ENCODE peak calls at places on chromosome 17, in nine cellular contexts. A, Z, W, S, Q, J, T, X and B are unnamed samples.

GRCh38 chr17:12222392-12222791 is 201.7 kb downstream of the MAP2K4 start:
- DNase-seq in A (no peak), Z (no peak), W (no peak), S (no peak), Q (no peak), J (no peak), T (no peak), X (no peak), B (no peak)

GRCh38 chr17:35766903-35767510 is 6.3 kb downstream of the C17orf50 start:
- DNase-seq in A (no peak), Z (no peak), W (no peak), S (peak; percentile 85), Q (no peak), J (peak; percentile 33), T (peak; percentile 67), X (peak; percentile 16), B (peak; percentile 71)

GRCh38 chr17:29825604-29826003 is 104.4 kb downstream of the SSH2 start:
- DNase-seq in A (no peak), Z (peak; percentile 44), W (no peak), S (no peak), Q (no peak), J (no peak), T (no peak), X (no peak), B (no peak)

GRCh38 chr17:81342062-81342699 is 47.1 kb upstream of the SLC38A10 start:
- DNase-seq in A (no peak), Z (no peak), W (no peak), S (no peak), Q (no peak), J (no peak), T (peak; percentile 34), X (no peak), B (peak; percentile 50)

GRCh38 chr17:73519011-73519410 is 125.2 kb downstream of the SDK2 start:
- DNase-seq in A (no peak), Z (no peak), W (no peak), S (no peak), Q (no peak), J (no peak), T (no peak), X (peak; percentile 61), B (no peak)

GRCh38 chr17:62627219-62627903 is at the start of gene MRC2:
- DNase-seq in A (peak; percentile 86), Z (no peak), W (peak; percentile 68), S (peak; percentile 86), Q (peak; percentile 83), J (no peak), T (peak; percentile 76), X (peak; percentile 83), B (peak; percentile 89)

GRCh38 chr17:78301821-78302213 is 58.1 kb downstream of the SOCS3 start:
- DNase-seq in A (no peak), Z (no peak), W (no peak), S (no peak), Q (no peak), J (no peak), T (no peak), X (no peak), B (no peak)

GRCh38 chr17:6101706-6102105 is 31.5 kb downstream of the WSCD1 start:
- DNase-seq in A (no peak), Z (no peak), W (no peak), S (no peak), Q (no peak), J (no peak), T (no peak), X (no peak), B (no peak)

GRCh38 chr17:51853857-51854256 is 304.7 kb downstream of the CA10 start:
- DNase-seq in A (no peak), Z (no peak), W (no peak), S (no peak), Q (no peak), J (no peak), T (no peak), X (no peak), B (no peak)

GRCh38 chr17:49548506-49549310 is 27.0 kb upstream of the NXPH3 start:
- DNase-seq in A (no peak), Z (no peak), W (no peak), S (peak; percentile 64), Q (peak; percentile 73), J (peak; percentile 91), T (peak; percentile 55), X (no peak), B (peak; percentile 65)

GRCh38 chr17:38867179-38867994 is 2.5 kb upstream of the LASP1 start:
- DNase-seq in A (peak; percentile 80), Z (peak; percentile 68), W (peak; percentile 74), S (peak; percentile 63), Q (peak; percentile 83), J (peak; percentile 50), T (peak; percentile 85), X (no peak), B (peak; percentile 76)

GRCh38 chr17:50466371-50467113 is 2.1 kb downstream of the CHAD start:
- DNase-seq in A (peak; percentile 53), Z (no peak), W (no peak), S (no peak), Q (no peak), J (no peak), T (no peak), X (peak; percentile 50), B (no peak)

GRCh38 chr17:39812466-39812865 is 51.6 kb downstream of the IKZF3 start:
- DNase-seq in A (no peak), Z (no peak), W (no peak), S (no peak), Q (no peak), J (no peak), T (no peak), X (no peak), B (no peak)

GRCh38 chr17:31533546-31534155 is 142.2 kb downstream of the RAB11FIP4 start:
- DNase-seq in A (no peak), Z (no peak), W (no peak), S (peak; percentile 79), Q (peak; percentile 66), J (peak; percentile 62), T (peak; percentile 78), X (no peak), B (peak; percentile 71)

GRCh38 chr17:75113798-75114551 is 4.2 kb downstream of the ARMC7 start:
- DNase-seq in A (peak; percentile 95), Z (peak; percentile 72), W (peak; percentile 93), S (peak; percentile 92), Q (peak; percentile 91), J (peak; percentile 91), T (peak; percentile 95), X (peak; percentile 87), B (peak; percentile 94)

GRCh38 chr17:37106049-37106448 is 157.3 kb downstream of the AATF start:
- DNase-seq in A (no peak), Z (no peak), W (no peak), S (no peak), Q (no peak), J (no peak), T (no peak), X (no peak), B (no peak)

GRCh38 chr17:49191407-49191916 is 18.9 kb downstream of the GNGT2 start:
- DNase-seq in A (no peak), Z (no peak), W (no peak), S (no peak), Q (no peak), J (no peak), T (no peak), X (no peak), B (peak; percentile 71)

GRCh38 chr17:81097134-81097942 is 62.4 kb downstream of the BAIAP2 start:
- DNase-seq in A (peak; percentile 93), Z (peak; percentile 52), W (peak; percentile 71), S (peak; percentile 84), Q (peak; percentile 92), J (peak; percentile 86), T (peak; percentile 78), X (peak; percentile 90), B (peak; percentile 87)

GRCh38 chr17:78862073-78863023 is 21.7 kb upstream of the USP36 start:
- DNase-seq in A (peak; percentile 96), Z (peak; percentile 90), W (peak; percentile 75), S (peak; percentile 87), Q (no peak), J (no peak), T (peak; percentile 97), X (peak; percentile 87), B (peak; percentile 98)

GRCh38 chr17:11302395-11302932 is 61.5 kb downstream of the SHISA6 start:
- DNase-seq in A (no peak), Z (no peak), W (no peak), S (no peak), Q (no peak), J (no peak), T (no peak), X (no peak), B (no peak)

GRCh38 chr17:9726291-9726690 is 65.1 kb downstream of the DHRS7C start:
- DNase-seq in A (no peak), Z (no peak), W (no peak), S (no peak), Q (peak; percentile 5), J (no peak), T (no peak), X (no peak), B (no peak)

DNA sequence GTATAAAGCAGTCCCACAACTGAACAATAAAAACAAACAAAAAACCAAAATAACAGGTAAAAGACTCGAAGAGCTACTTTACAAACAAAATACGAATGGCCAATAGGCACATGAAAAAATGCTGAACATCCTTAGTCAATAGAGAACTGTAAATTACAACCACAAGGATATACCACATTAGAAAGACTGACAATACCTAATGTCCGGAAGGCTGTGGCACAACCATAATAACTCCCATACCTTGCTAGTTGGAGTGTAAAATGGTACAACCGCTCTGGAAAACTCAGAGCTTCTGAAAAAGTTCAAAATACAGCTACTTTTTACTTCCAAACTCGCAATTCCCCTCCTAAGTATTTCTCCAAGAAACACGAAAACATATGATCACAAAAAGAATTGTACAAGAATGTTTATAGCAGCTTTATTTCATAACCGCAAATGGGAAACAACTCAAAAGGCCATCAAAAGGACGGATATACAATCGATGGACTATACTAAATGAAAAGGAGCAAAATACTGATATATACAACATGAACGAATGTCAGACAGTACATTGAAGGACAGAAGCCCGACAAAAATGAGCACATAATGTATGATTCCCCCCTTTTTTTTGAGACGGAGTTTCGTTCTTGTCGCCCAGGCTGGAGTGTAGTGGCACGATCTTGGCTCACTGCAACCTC is 2.3 kb downstream of the TP53 start:
- DNase-seq in A (no peak), Z (no peak), W (no peak), S (no peak), Q (no peak), J (no peak), T (peak; percentile 3), X (no peak), B (no peak)
- H3K4me3 ChIP-seq in A (peak overlapping the region; percentile 92), Z (peak overlapping the region; percentile 99), W (no peak overlapping the region), S (peak overlapping the region; percentile 77), Q (peak overlapping the region; percentile 75), J (peak overlapping the region; percentile 96), T (peak overlapping the region; percentile 86), X (peak overlapping the region; percentile 96), B (peak overlapping the region; percentile 96)

GRCh38 chr17:28720247-28720996 is 637 bp downstream of the RPL23A start:
- DNase-seq in A (no peak), Z (no peak), W (no peak), S (no peak), Q (no peak), J (no peak), T (no peak), X (no peak), B (no peak)
- TF ChIP-seq CTCF in A (peak; percentile 6), Z (no peak), W (no peak), S (no peak), Q (peak; percentile 41), J (no peak), T (no peak), X (no peak), B (peak; percentile 12)

GRCh38 chr17:21251611-21252010 is 1.6 kb downstream of the NATD1 start:
- DNase-seq in A (no peak), Z (no peak), W (no peak), S (no peak), Q (no peak), J (no peak), T (no peak), X (no peak), B (no peak)
- H3K4me3 ChIP-seq in A (no peak overlapping the region), Z (no peak overlapping the region), W (no peak overlapping the region), S (no peak overlapping the region), Q (no peak overlapping the region), J (no peak overlapping the region), T (peak overlapping the region; percentile 74), X (peak overlapping the region; percentile 49), B (no peak overlapping the region)

GRCh38 chr17:80006339-80006720 is 29.3 kb downstream of the TBC1D16 start:
- DNase-seq in A (no peak), Z (no peak), W (no peak), S (no peak), Q (no peak), J (no peak), T (no peak), X (peak; percentile 39), B (no peak)
- TF ChIP-seq CTCF in A (no peak), Z (no peak), W (no peak), S (no peak), Q (no peak), J (no peak), T (no peak), X (no peak), B (no peak)